ENCODE peak calls at places on chromosomes 5 and 9, in four cellular contexts. One of them, this sample, is unnamed.

GRCh38 chr9:134396825-134397224 is 70.6 kb downstream of the RXRA start:
- DNase-seq in HFF-Myc: no peak
- DNase-seq in choroid plexus epithelial cell: no peak
- DNase-seq in heart right ventricle: no peak
- DNase-seq in this sample: no peak

GRCh38 chr5:72152506-72152905 is 45.2 kb downstream of the MAP1B start:
- DNase-seq in HFF-Myc: no peak
- DNase-seq in choroid plexus epithelial cell: peak
- DNase-seq in heart right ventricle: no peak
- DNase-seq in this sample: no peak

GRCh38 chr5:171630047-171630669 is 155.5 kb upstream of the SMIM23 start:
- DNase-seq in HFF-Myc: no peak
- DNase-seq in choroid plexus epithelial cell: peak
- DNase-seq in heart right ventricle: peak
- DNase-seq in this sample: peak

GRCh38 chr9:71446499-71447411 is 321.6 kb downstream of the CEMIP2 start:
- DNase-seq in HFF-Myc: peak
- DNase-seq in choroid plexus epithelial cell: peak
- DNase-seq in heart right ventricle: peak
- DNase-seq in this sample: peak

GRCh38 chr5:53369681-53370080 is 110.7 kb upstream of the FST start:
- DNase-seq in HFF-Myc: no peak
- DNase-seq in choroid plexus epithelial cell: no peak
- DNase-seq in heart right ventricle: no peak
- DNase-seq in this sample: no peak

GRCh38 chr9:93304574-93305496 is 120.9 kb downstream of the WNK2 start:
- DNase-seq in HFF-Myc: peak
- DNase-seq in choroid plexus epithelial cell: peak
- DNase-seq in heart right ventricle: peak
- DNase-seq in this sample: peak

GRCh38 chr5:957730-958485 is 50.7 kb upstream of the NKD2 start:
- DNase-seq in HFF-Myc: no peak
- DNase-seq in choroid plexus epithelial cell: no peak
- DNase-seq in heart right ventricle: no peak
- DNase-seq in this sample: no peak

GRCh38 chr5:149221326-149221725 is 50.3 kb upstream of the AFAP1L1 start:
- DNase-seq in HFF-Myc: no peak
- DNase-seq in choroid plexus epithelial cell: peak
- DNase-seq in heart right ventricle: no peak
- DNase-seq in this sample: no peak

GRCh38 chr5:179120951-179121666 is 60.9 kb downstream of the ZNF354C start:
- DNase-seq in HFF-Myc: no peak
- DNase-seq in choroid plexus epithelial cell: no peak
- DNase-seq in heart right ventricle: no peak
- DNase-seq in this sample: no peak

GRCh38 chr5:148912714-148913398 is 86.4 kb downstream of the ADRB2 start:
- DNase-seq in HFF-Myc: peak
- DNase-seq in choroid plexus epithelial cell: peak
- DNase-seq in heart right ventricle: no peak
- DNase-seq in this sample: no peak

GRCh38 chr5:74127377-74128338 is 501.7 kb downstream of the ARHGEF28 start:
- DNase-seq in HFF-Myc: no peak
- DNase-seq in choroid plexus epithelial cell: peak
- DNase-seq in heart right ventricle: no peak
- DNase-seq in this sample: no peak

GRCh38 chr5:125196479-125197183 is 450.2 kb upstream of the ZNF608 start:
- DNase-seq in HFF-Myc: no peak
- DNase-seq in choroid plexus epithelial cell: no peak
- DNase-seq in heart right ventricle: no peak
- DNase-seq in this sample: no peak

GRCh38 chr9:131755541-131756198 is 15.8 kb upstream of the RAPGEF1 start:
- DNase-seq in HFF-Myc: peak
- DNase-seq in choroid plexus epithelial cell: peak
- DNase-seq in heart right ventricle: peak
- DNase-seq in this sample: peak

GRCh38 chr9:133489253-133490190 is 10.6 kb upstream of the SLC2A6 start:
- DNase-seq in HFF-Myc: no peak
- DNase-seq in choroid plexus epithelial cell: no peak
- DNase-seq in heart right ventricle: no peak
- DNase-seq in this sample: no peak

GRCh38 chr9:79473704-79474103 is 98.1 kb upstream of the TLE4 start:
- DNase-seq in HFF-Myc: no peak
- DNase-seq in choroid plexus epithelial cell: no peak
- DNase-seq in heart right ventricle: no peak
- DNase-seq in this sample: no peak

GRCh38 chr9:79482078-79482477 is 89.7 kb upstream of the TLE4 start:
- DNase-seq in HFF-Myc: no peak
- DNase-seq in choroid plexus epithelial cell: peak
- DNase-seq in heart right ventricle: no peak
- DNase-seq in this sample: no peak

GRCh38 chr9:79477241-79477830 is 94.4 kb upstream of the TLE4 start:
- DNase-seq in HFF-Myc: no peak
- DNase-seq in choroid plexus epithelial cell: peak
- DNase-seq in heart right ventricle: no peak
- DNase-seq in this sample: no peak

GRCh38 chr9:79480639-79481038 is 91.1 kb upstream of the TLE4 start:
- DNase-seq in HFF-Myc: no peak
- DNase-seq in choroid plexus epithelial cell: no peak
- DNase-seq in heart right ventricle: no peak
- DNase-seq in this sample: no peak

DNA sequence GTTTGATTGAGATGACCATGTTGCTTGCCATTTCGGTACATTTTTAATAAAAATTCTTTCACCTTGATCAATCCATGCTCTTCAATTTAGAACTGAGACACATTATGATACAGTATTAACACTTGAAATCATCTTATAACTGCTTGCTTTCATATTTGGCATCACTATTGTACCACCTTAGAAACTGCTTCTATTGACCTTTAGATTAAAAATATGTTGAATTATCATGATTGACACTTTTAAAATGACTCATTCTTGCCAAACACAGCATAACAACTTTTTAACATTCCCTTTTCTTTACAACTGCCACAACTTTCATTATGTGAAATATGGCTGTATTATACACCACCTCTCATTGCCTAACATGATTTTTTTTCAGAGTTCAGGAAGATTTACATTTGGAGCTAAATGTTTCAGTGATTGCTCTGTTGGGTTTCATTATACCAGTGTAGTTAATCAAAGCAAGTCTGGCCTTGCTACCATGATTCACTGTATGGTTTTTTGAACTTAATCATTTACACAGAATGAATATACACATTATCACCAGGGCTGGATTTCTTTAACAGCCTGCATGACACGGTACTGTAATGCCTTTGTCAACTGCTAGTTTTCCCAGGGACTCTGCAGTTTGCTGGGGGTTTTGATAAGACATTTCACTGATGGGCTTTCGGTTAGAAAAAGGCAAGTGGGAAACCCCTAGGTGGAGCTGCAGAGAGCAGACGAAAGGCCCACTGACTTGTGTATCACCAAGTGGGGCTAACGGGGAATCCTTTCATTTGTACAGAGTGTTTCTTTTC is 93.6 kb upstream of the TLE4 start:
- DNase-seq in HFF-Myc: no peak
- DNase-seq in choroid plexus epithelial cell: peak
- DNase-seq in heart right ventricle: no peak
- DNase-seq in this sample: no peak
- TF ChIP-seq CTCF in HFF-Myc: peak
- TF ChIP-seq CTCF in choroid plexus epithelial cell: peak
- TF ChIP-seq CTCF in heart right ventricle: no peak
- TF ChIP-seq CTCF in this sample: peak

GRCh38 chr9:109787735-109788134 is 7.7 kb downstream of the PALM2AKAP2 start:
- DNase-seq in HFF-Myc: no peak
- DNase-seq in choroid plexus epithelial cell: peak
- DNase-seq in heart right ventricle: no peak
- DNase-seq in this sample: no peak

GRCh38 chr9:109793196-109793595 is 13.2 kb downstream of the PALM2AKAP2 start:
- DNase-seq in HFF-Myc: peak
- DNase-seq in choroid plexus epithelial cell: peak
- DNase-seq in heart right ventricle: no peak
- DNase-seq in this sample: no peak

GRCh38 chr9:109791747-109792146 is 11.7 kb downstream of the PALM2AKAP2 start:
- DNase-seq in HFF-Myc: no peak
- DNase-seq in choroid plexus epithelial cell: no peak
- DNase-seq in heart right ventricle: no peak
- DNase-seq in this sample: peak

GRCh38 chr9:109791003-109791677 is 11.1 kb downstream of the PALM2AKAP2 start:
- DNase-seq in HFF-Myc: no peak
- DNase-seq in choroid plexus epithelial cell: no peak
- DNase-seq in heart right ventricle: no peak
- DNase-seq in this sample: no peak

GRCh38 chr9:109789582-109790360 is 9.8 kb downstream of the PALM2AKAP2 start:
- DNase-seq in HFF-Myc: no peak
- DNase-seq in choroid plexus epithelial cell: no peak
- DNase-seq in heart right ventricle: no peak
- DNase-seq in this sample: no peak
- H3K4me3 ChIP-seq in HFF-Myc: no peak
- H3K4me3 ChIP-seq in choroid plexus epithelial cell: no peak
- H3K4me3 ChIP-seq in heart right ventricle: no peak
- H3K4me3 ChIP-seq in this sample: no peak

GRCh38 chr5:10304932-10305331 is 2.8 kb downstream of the CMBL start:
- DNase-seq in HFF-Myc: no peak
- DNase-seq in choroid plexus epithelial cell: no peak
- DNase-seq in heart right ventricle: no peak
- DNase-seq in this sample: no peak
- TF ChIP-seq CTCF in HFF-Myc: no peak
- TF ChIP-seq CTCF in choroid plexus epithelial cell: no peak
- TF ChIP-seq CTCF in heart right ventricle: no peak
- TF ChIP-seq CTCF in this sample: peak

GRCh38 chr9:110932883-110933282 is 105.4 kb downstream of the LPAR1 start:
- DNase-seq in HFF-Myc: no peak
- DNase-seq in choroid plexus epithelial cell: peak
- DNase-seq in heart right ventricle: no peak
- DNase-seq in this sample: no peak

GRCh38 chr9:110936719-110937452 is 101.4 kb downstream of the LPAR1 start:
- DNase-seq in HFF-Myc: no peak
- DNase-seq in choroid plexus epithelial cell: peak
- DNase-seq in heart right ventricle: no peak
- DNase-seq in this sample: no peak

GRCh38 chr9:110935829-110936228 is 102.4 kb downstream of the LPAR1 start:
- DNase-seq in HFF-Myc: no peak
- DNase-seq in choroid plexus epithelial cell: no peak
- DNase-seq in heart right ventricle: no peak
- DNase-seq in this sample: no peak

GRCh38 chr9:110936252-110936651 is 102.0 kb downstream of the LPAR1 start:
- DNase-seq in HFF-Myc: no peak
- DNase-seq in choroid plexus epithelial cell: no peak
- DNase-seq in heart right ventricle: no peak
- DNase-seq in this sample: no peak

DNA sequence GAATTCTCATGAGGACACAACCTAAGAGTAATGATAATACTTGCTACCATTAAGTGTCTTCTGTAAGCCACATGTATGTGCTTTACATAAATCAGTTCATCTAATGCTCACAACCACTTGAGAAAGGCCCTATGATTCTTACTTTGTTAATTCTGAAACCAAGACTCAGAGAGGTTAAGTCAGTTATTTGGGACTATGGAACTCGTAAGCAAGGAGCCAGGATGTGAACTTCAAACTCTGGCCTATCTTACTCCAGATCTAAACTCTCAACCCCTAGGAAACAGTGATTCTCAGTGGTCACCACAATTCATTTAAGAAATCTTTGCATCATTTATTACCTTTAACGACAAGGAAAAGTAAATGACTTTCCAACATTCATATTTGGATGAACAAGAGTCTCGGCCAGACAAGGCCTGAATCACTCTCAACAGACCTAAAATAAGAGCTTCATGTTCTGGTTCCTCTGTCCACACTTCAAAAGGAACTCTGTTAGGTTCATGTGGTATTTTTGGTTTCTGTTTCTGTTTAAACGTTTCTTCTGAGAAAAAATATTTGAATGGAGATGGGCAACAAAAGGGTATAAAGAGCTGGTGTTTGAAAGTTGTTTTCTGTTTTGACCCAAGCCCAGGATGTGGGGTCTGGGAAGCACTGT is 104.8 kb downstream of the LPAR1 start:
- DNase-seq in HFF-Myc: no peak
- DNase-seq in choroid plexus epithelial cell: peak
- DNase-seq in heart right ventricle: no peak
- DNase-seq in this sample: no peak
- H3K4me3 ChIP-seq in HFF-Myc: no peak
- H3K4me3 ChIP-seq in choroid plexus epithelial cell: no peak
- H3K4me3 ChIP-seq in heart right ventricle: no peak
- H3K4me3 ChIP-seq in this sample: no peak

GRCh38 chr9:70425192-70425591 is 10.7 kb upstream of the KLF9 start:
- DNase-seq in HFF-Myc: no peak
- DNase-seq in choroid plexus epithelial cell: no peak
- DNase-seq in heart right ventricle: no peak
- DNase-seq in this sample: no peak

GRCh38 chr9:70429899-70430298 is 15.4 kb upstream of the KLF9 start:
- DNase-seq in HFF-Myc: no peak
- DNase-seq in choroid plexus epithelial cell: no peak
- DNase-seq in heart right ventricle: no peak
- DNase-seq in this sample: no peak

GRCh38 chr9:70422371-70423043 is 8.1 kb upstream of the KLF9 start:
- DNase-seq in HFF-Myc: no peak
- DNase-seq in choroid plexus epithelial cell: no peak
- DNase-seq in heart right ventricle: no peak
- DNase-seq in this sample: no peak

GRCh38 chr9:70428781-70429180 is 14.3 kb upstream of the KLF9 start:
- DNase-seq in HFF-Myc: no peak
- DNase-seq in choroid plexus epithelial cell: peak
- DNase-seq in heart right ventricle: no peak
- DNase-seq in this sample: no peak

GRCh38 chr9:70427161-70427945 is 12.9 kb upstream of the KLF9 start:
- DNase-seq in HFF-Myc: no peak
- DNase-seq in choroid plexus epithelial cell: peak
- DNase-seq in heart right ventricle: no peak
- DNase-seq in this sample: no peak
- TF ChIP-seq CTCF in HFF-Myc: no peak
- TF ChIP-seq CTCF in choroid plexus epithelial cell: peak
- TF ChIP-seq CTCF in heart right ventricle: no peak
- TF ChIP-seq CTCF in this sample: no peak

DNA sequence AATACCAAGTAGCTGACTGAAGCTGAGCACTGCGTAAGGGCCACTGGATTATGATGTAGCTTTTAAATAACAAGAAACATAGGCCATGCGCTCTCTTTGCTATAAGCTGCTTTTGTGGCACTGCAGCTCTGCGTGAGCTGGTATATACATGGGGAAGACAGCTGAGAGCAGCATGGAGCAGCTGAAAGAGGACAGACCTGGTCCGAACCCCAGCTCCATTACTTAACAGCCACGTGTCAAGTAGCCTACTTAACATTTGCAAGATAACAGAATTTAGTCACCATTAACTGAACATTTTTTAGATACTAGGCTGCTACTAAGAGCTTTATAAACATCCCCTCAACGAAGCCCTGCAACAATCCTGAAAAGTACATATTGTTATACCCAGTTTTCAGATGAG is 69.3 kb downstream of the PTPN3 start:
- DNase-seq in HFF-Myc: no peak
- DNase-seq in choroid plexus epithelial cell: no peak
- DNase-seq in heart right ventricle: no peak
- DNase-seq in this sample: no peak
- H3K4me3 ChIP-seq in HFF-Myc: no peak
- H3K4me3 ChIP-seq in choroid plexus epithelial cell: no peak
- H3K4me3 ChIP-seq in heart right ventricle: peak
- H3K4me3 ChIP-seq in this sample: no peak